ENCODE peak calls at places on chromosomes 7 and 10, in four cellular contexts. D is left lung, J is gastrocnemius medialis, V is upper lobe of right lung. Y is an unnamed sample.

GRCh38 chr10:125768217-125768616 is 7.4 kb downstream of the MMP21 start:
- DNase-seq in D (no peak), J (no peak), V (no peak), Y (no peak)

GRCh38 chr10:51369903-51370302 is 295.6 kb downstream of the PRKG1 start:
- DNase-seq in D (no peak), J (no peak), V (no peak), Y (no peak)

GRCh38 chr10:79401015-79401921 is 44.2 kb downstream of the ZCCHC24 start:
- DNase-seq in D (peak; percentile 80), J (peak; percentile 78), V (no peak), Y (no peak)

GRCh38 chr7:115654384-115655181 is 376.0 kb downstream of the TFEC start:
- DNase-seq in D (no peak), J (no peak), V (no peak), Y (no peak)

GRCh38 chr7:29288534-29289091 is 94.0 kb downstream of the CHN2 start:
- DNase-seq in D (no peak), J (no peak), V (no peak), Y (no peak)

GRCh38 chr10:70845261-70845660 is 29.5 kb downstream of the SGPL1 start:
- DNase-seq in D (no peak), J (no peak), V (no peak), Y (no peak)

GRCh38 chr7:23598321-23598720 is 1.1 kb downstream of the CCDC126 start:
- DNase-seq in D (no peak), J (no peak), V (no peak), Y (no peak)

GRCh38 chr7:26155531-26156375 is 3.8 kb downstream of the NFE2L3 start:
- DNase-seq in D (no peak), J (no peak), V (no peak), Y (no peak)

GRCh38 chr7:73667344-73668102 is at the start of gene VPS37D:
- DNase-seq in D (peak; percentile 99), J (peak; percentile 79), V (peak; percentile 95), Y (peak; percentile 94)

GRCh38 chr10:61135276-61135721 is 191.3 kb upstream of the RHOBTB1 start:
- DNase-seq in D (no peak), J (no peak), V (no peak), Y (no peak)

GRCh38 chr10:86663576-86664369 is 4.5 kb upstream of the LDB3 start:
- DNase-seq in D (peak; percentile 36), J (peak; percentile 68), V (no peak), Y (no peak)

GRCh38 chr7:16644987-16645592 is 464 bp downstream of the ANKMY2 start:
- DNase-seq in D (peak; percentile 81), J (peak; percentile 32), V (peak; percentile 77), Y (peak; percentile 73)

GRCh38 chr7:48938539-48938938 is 14.2 kb downstream of the CDC14C start:
- DNase-seq in D (no peak), J (peak; percentile 16), V (no peak), Y (no peak)

GRCh38 chr7:92432299-92432946 is 14.9 kb upstream of the GATAD1 start:
- DNase-seq in D (no peak), J (no peak), V (no peak), Y (no peak)

GRCh38 chr10:77911535-77912123 is 14.9 kb downstream of the DLG5 start:
- DNase-seq in D (no peak), J (peak; percentile 61), V (no peak), Y (no peak)

GRCh38 chr7:105926131-105926530 is 36.9 kb upstream of the CDHR3 start:
- DNase-seq in D (no peak), J (no peak), V (no peak), Y (no peak)

GRCh38 chr10:61136151-61136550 is 192.2 kb upstream of the RHOBTB1 start:
- DNase-seq in D (no peak), J (no peak), V (no peak), Y (no peak)

GRCh38 chr10:3056280-3057037 is 10.9 kb upstream of the PFKP start:
- DNase-seq in D (no peak), J (no peak), V (no peak), Y (no peak)

GRCh38 chr10:22805304-22805703 is 90.9 kb upstream of the PIP4K2A start:
- DNase-seq in D (no peak), J (no peak), V (no peak), Y (no peak)

GRCh38 chr10:6603142-6604125 is 23.4 kb upstream of the PRKCQ start:
- DNase-seq in D (no peak), J (peak; percentile 24), V (no peak), Y (no peak)

GRCh38 chr7:107564553-107565298 is 955 bp downstream of the DUS4L start:
- DNase-seq in D (no peak), J (no peak), V (no peak), Y (no peak)

GRCh38 chr10:97138777-97139317 is 46.9 kb downstream of the SLIT1 start:
- DNase-seq in D (no peak), J (no peak), V (no peak), Y (no peak)

GRCh38 chr10:73591578-73591902 is 398 bp upstream of the USP54 start:
- DNase-seq in D (no peak), J (no peak), V (no peak), Y (no peak)
- H3K4me3 ChIP-seq in D (no peak overlapping the region), J (no peak overlapping the region), V (peak overlapping the region; percentile 9), Y (no peak overlapping the region)

GRCh38 chr10:95401704-95402469 is 111.1 kb upstream of the PDLIM1 start:
- DNase-seq in D (no peak), J (no peak), V (no peak), Y (no peak)
- H3K27ac ChIP-seq in D (no peak overlapping the region), J (peak overlapping the region; percentile 98), V (no peak overlapping the region), Y (no peak overlapping the region)

GRCh38 chr7:158413962-158414961 is 173.4 kb downstream of the PTPRN2 start:
- DNase-seq in D (no peak), J (no peak), V (no peak), Y (no peak)
- H3K4me3 ChIP-seq in D (no peak overlapping the region), J (no peak overlapping the region), V (no peak overlapping the region), Y (no peak overlapping the region)

GRCh38 chr7:32070406-32071360 is at the start of gene PDE1C:
- DNase-seq in D (peak; percentile 75), J (no peak), V (no peak), Y (no peak)
- H3K27ac ChIP-seq in D (peak within 1 kb of the TSS; percentile 59), J (peak within 1 kb of the TSS; percentile 40), V (peak within 1 kb of the TSS; percentile 65), Y (no peak within 1 kb of the TSS)

DNA sequence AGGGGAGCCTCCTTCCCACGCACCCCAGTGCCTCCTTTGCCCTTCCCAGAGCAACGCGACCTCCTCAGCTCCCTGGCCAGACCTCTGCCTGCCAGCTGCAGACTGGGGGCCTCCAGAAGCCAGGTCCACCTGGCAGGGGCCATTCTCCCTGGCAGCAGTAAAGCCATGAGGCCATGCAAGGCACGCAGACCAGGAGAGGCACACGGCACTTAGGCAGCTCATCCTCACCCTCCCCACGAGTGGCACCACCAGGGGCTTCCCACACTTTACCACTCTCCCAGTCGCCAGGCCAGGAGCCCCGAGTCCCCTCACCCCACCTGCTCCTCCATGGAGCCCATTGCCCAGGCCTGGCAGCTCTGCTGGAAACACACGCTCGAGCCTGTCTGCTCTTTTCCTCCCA is 85.4 kb downstream of the PROSER2 start:
- DNase-seq in D (no peak), J (no peak), V (no peak), Y (no peak)
- H3K4me3 ChIP-seq in D (no peak overlapping the region), J (no peak overlapping the region), V (no peak overlapping the region), Y (no peak overlapping the region)

DNA sequence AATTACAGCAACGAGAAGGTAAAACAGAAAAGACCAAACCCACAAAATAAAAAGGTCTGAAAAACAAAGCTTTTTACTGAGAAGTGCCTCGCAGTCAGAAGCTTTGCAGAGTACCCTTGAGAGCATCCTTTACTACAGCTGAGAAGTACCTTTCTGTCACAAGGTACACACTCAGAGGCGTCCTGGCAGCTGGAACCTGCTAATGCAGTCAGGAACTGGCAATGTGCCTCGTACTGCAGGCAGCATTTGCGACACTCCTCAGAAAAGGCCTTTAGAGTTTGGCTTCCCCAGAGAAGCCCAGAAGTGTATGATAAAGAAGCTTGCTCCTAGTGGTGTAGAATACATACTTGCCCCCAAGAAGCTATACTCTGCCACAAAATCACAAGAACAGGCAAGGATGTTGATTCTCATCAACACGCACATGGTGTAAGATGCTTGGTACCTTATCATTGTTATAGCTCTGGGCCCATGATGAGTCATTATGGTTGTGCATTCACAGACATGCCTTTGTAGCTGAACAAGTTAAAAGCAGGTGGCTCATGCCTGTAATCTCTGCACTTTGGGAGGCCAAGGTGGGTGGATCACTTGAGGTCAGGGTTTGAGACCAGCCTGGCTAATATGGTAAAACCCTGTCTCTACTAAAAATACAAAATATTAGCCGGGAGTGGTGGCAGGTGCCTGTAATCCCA is 2.0 kb upstream of the GTPBP4 start:
- DNase-seq in D (no peak), J (no peak), V (peak; percentile 84), Y (no peak)
- H3K27ac ChIP-seq in D (peak overlapping the region; percentile 91), J (no peak overlapping the region), V (peak overlapping the region; percentile 94), Y (no peak overlapping the region)

GRCh38 chr10:47383254-47384147 is 592 bp downstream of the ZNF488 start:
- DNase-seq in D (no peak), J (no peak), V (no peak), Y (peak; percentile 58)
- H3K4me3 ChIP-seq in D (peak overlapping the region; percentile 58), J (peak overlapping the region; percentile 93), V (peak overlapping the region; percentile 84), Y (peak overlapping the region; percentile 78)